ENCODE peak calls at places on chromosomes 3 and 15, in seven cellular contexts. L is HEK293T; R is activated T-cell treated with anti-CD3 and anti-CD28 coated beads for 4 hours; W is stimulated activated CD8-positive, alpha-beta memory T cell treated with anti-CD3 and anti-CD28 coated beads, Interleukin-4, amount 100 ng/mL, for 4 hours; J is AG08395; Z is pancreas; F is HepG2. Y is an unnamed sample.

GRCh38 chr15:70033529-70034140 is 64.1 kb downstream of the TLE3 start:
- DNase-seq in R (no peak), J (peak), F (no peak), Z (no peak), L (no peak), W (no peak), Y (no peak)

GRCh38 chr3:149356044-149356592 is 21.3 kb downstream of the TM4SF1 start:
- DNase-seq in L (no peak), F (peak), J (no peak), W (no peak), Z (peak), R (no peak), Y (no peak)

GRCh38 chr3:40731445-40731844 is 206.7 kb downstream of the ZNF621 start:
- DNase-seq in Z (no peak), J (no peak), L (no peak), R (no peak), F (no peak), W (no peak), Y (no peak)

GRCh38 chr15:31598620-31599019 is 272.0 kb downstream of the KLF13 start:
- DNase-seq in F (peak), W (no peak), R (no peak), Z (no peak), J (no peak), L (no peak), Y (no peak)

GRCh38 chr15:66948294-66948693 is 117.1 kb upstream of the SMAD3 start:
- DNase-seq in L (no peak), R (no peak), J (peak), Z (no peak), W (no peak), F (no peak), Y (no peak)

GRCh38 chr15:34729886-34730285 is 24.9 kb downstream of the GJD2 start:
- DNase-seq in F (no peak), Z (no peak), L (no peak), J (no peak), W (no peak), R (no peak), Y (no peak)

GRCh38 chr3:24598691-24599090 is 104.0 kb upstream of the THRB start:
- DNase-seq in F (peak), W (no peak), J (peak), R (no peak), L (no peak), Z (no peak), Y (no peak)

GRCh38 chr15:69031013-69032001 is 16.8 kb downstream of the NOX5 start:
- DNase-seq in L (peak), Z (peak), J (peak), R (peak), W (peak), F (no peak), Y (peak)

GRCh38 chr3:152737021-152737908 is 97.7 kb upstream of the P2RY1 start:
- DNase-seq in F (no peak), L (no peak), R (no peak), Z (no peak), W (no peak), J (peak), Y (no peak)

GRCh38 chr15:47383801-47384200 is 333.5 kb upstream of the SEMA6D start:
- DNase-seq in J (no peak), Z (no peak), L (no peak), F (no peak), R (no peak), W (no peak), Y (no peak)

GRCh38 chr15:44298878-44299277 is 10.4 kb downstream of the GOLM2 start:
- DNase-seq in R (no peak), J (no peak), W (no peak), Z (no peak), L (no peak), F (peak), Y (no peak)

GRCh38 chr3:44041726-44042125 is 200.0 kb upstream of the TOPAZ1 start:
- DNase-seq in R (no peak), Z (no peak), F (no peak), L (no peak), W (no peak), J (no peak), Y (no peak)

GRCh38 chr3:129490273-129490675 is 38.2 kb upstream of the RHO start:
- DNase-seq in J (peak), F (peak), R (peak), W (no peak), L (peak), Z (peak), Y (peak)

GRCh38 chr3:18207232-18207631 is 217.9 kb downstream of the SATB1 start:
- DNase-seq in L (no peak), Z (no peak), W (no peak), J (no peak), F (no peak), R (no peak), Y (no peak)

GRCh38 chr3:140493271-140493670 is 184.6 kb upstream of the TRIM42 start:
- DNase-seq in Z (no peak), W (no peak), F (no peak), L (no peak), R (no peak), J (no peak), Y (no peak)

GRCh38 chr3:150106752-150107428 is 136.2 kb upstream of the PFN2 start:
- DNase-seq in F (no peak), J (peak), R (no peak), W (no peak), Z (no peak), L (peak), Y (no peak)

GRCh38 chr3:141255864-141256263 is 24.2 kb downstream of the PXYLP1 start:
- DNase-seq in Z (no peak), W (no peak), L (peak), J (peak), R (no peak), F (peak), Y (no peak)

GRCh38 chr15:29921130-29921601 is 98.9 kb upstream of the TJP1 start:
- DNase-seq in F (peak), R (no peak), W (no peak), Z (no peak), L (no peak), J (no peak), Y (no peak)

GRCh38 chr3:84724877-84725276 is 233.9 kb upstream of the CADM2 start:
- DNase-seq in R (no peak), W (no peak), Z (no peak), F (no peak), J (no peak), L (no peak), Y (no peak)

GRCh38 chr15:59611277-59612260 is at the start of gene GCNT3:
- DNase-seq in L (no peak), R (no peak), F (peak), J (peak), W (no peak), Z (no peak), Y (peak)

GRCh38 chr3:63245842-63246241 is 32.3 kb upstream of the SYNPR start:
- DNase-seq in L (no peak), R (no peak), W (no peak), Z (no peak), J (no peak), F (no peak), Y (no peak)

GRCh38 chr15:92500023-92500630 is 106.4 kb downstream of the ST8SIA2 start:
- DNase-seq in W (no peak), L (no peak), Z (no peak), F (no peak), R (no peak), J (no peak), Y (no peak)

GRCh38 chr3:37163262-37164020 is 10.9 kb downstream of the LRRFIP2 start:
- DNase-seq in J (peak), W (no peak), F (no peak), L (no peak), Z (no peak), R (no peak), Y (no peak)

GRCh38 chr3:43369404-43370345 is 83.3 kb downstream of the SNRK start:
- DNase-seq in W (no peak), L (no peak), F (no peak), R (no peak), Z (no peak), J (no peak), Y (no peak)

GRCh38 chr3:23685484-23686258 is 120.1 kb upstream of the UBE2E1 start:
- DNase-seq in F (peak), R (no peak), Z (peak), L (peak), J (peak), W (no peak), Y (peak)

GRCh38 chr3:135263331-135263730 is 468.3 kb downstream of the EPHB1 start:
- DNase-seq in J (no peak), R (no peak), F (no peak), L (no peak), W (no peak), Z (no peak), Y (no peak)

GRCh38 chr3:113276581-113277080 is 65.3 kb downstream of the BOC start:
- DNase-seq in R (no peak), J (no peak), L (no peak), Z (no peak), F (no peak), W (no peak), Y (no peak)

GRCh38 chr3:78988324-78988723 is 779.5 kb downstream of the ROBO1 start:
- DNase-seq in Z (no peak), R (no peak), F (peak), J (peak), W (no peak), L (no peak), Y (no peak)

GRCh38 chr15:100897873-100898490 is 18.4 kb downstream of the ALDH1A3 start:
- DNase-seq in W (no peak), J (no peak), L (no peak), R (no peak), Z (no peak), F (no peak), Y (no peak)

GRCh38 chr15:84944311-84944710 is 37.3 kb upstream of the PDE8A start:
- DNase-seq in Z (no peak), W (no peak), L (no peak), J (no peak), R (no peak), F (no peak), Y (no peak)

GRCh38 chr3:187616307-187616939 is 53.8 kb downstream of the SST start:
- DNase-seq in Z (peak), R (peak), F (peak), L (peak), W (peak), J (peak), Y (peak)

GRCh38 chr3:155382396-155383042 is 89.0 kb upstream of the STRIT1 start:
- DNase-seq in R (no peak), J (peak), W (no peak), L (peak), F (peak), Z (peak), Y (peak)

GRCh38 chr3:133487920-133488540 is 85.5 kb upstream of the CDV3 start:
- DNase-seq in W (peak), Z (no peak), L (no peak), R (peak), J (peak), F (peak), Y (peak)

GRCh38 chr3:171860830-171861535 is 17.8 kb downstream of the TMEM212 start:
- DNase-seq in F (no peak), L (no peak), J (peak), Z (no peak), R (no peak), W (no peak), Y (no peak)

GRCh38 chr3:161552984-161553383 is 56.4 kb downstream of the OTOL1 start:
- DNase-seq in J (no peak), L (no peak), W (no peak), R (no peak), Z (no peak), F (no peak), Y (no peak)

GRCh38 chr3:10933470-10933957 is 59.0 kb upstream of the SLC6A1 start:
- DNase-seq in L (no peak), F (no peak), J (no peak), W (no peak), R (no peak), Z (no peak), Y (no peak)

Y was measured in mucosa of descending colon.